ENCODE peak calls at places on chromosomes 5 and 9, in nine cellular contexts. V, S, D, I, F, H, R, Q and W are unnamed samples.

GRCh38 chr9:32738501-32739172 is 44.7 kb upstream of the TMEM215 start:
- DNase-seq in V (no peak), S (no peak), D (no peak), I (no peak), F (peak; percentile 86), H (no peak), R (no peak), Q (no peak), W (no peak)

GRCh38 chr9:76180541-76180940 is 213.7 kb downstream of the RFK start:
- DNase-seq in V (no peak), S (no peak), D (peak; percentile 64), I (no peak), F (peak; percentile 9), H (no peak), R (no peak), Q (no peak), W (no peak)

GRCh38 chr9:35195683-35196082 is 33.9 kb downstream of the UNC13B start:
- DNase-seq in V (peak; percentile 9), S (no peak), D (no peak), I (no peak), F (no peak), H (no peak), R (no peak), Q (no peak), W (no peak)

GRCh38 chr5:58410441-58410840 is 49.4 kb downstream of the PLK2 start:
- DNase-seq in V (peak; percentile 78), S (no peak), D (peak; percentile 43), I (no peak), F (peak; percentile 93), H (no peak), R (no peak), Q (no peak), W (peak; percentile 73)

GRCh38 chr5:90438100-90438499 is 28.5 kb upstream of the CETN3 start:
- DNase-seq in V (no peak), S (no peak), D (no peak), I (no peak), F (no peak), H (no peak), R (peak; percentile 26), Q (no peak), W (no peak)

GRCh38 chr5:133686566-133686965 is 74.2 kb upstream of the FSTL4 start:
- DNase-seq in V (no peak), S (no peak), D (no peak), I (no peak), F (no peak), H (no peak), R (no peak), Q (no peak), W (no peak)

GRCh38 chr9:134136117-134136996 is 475 bp downstream of the WDR5 start:
- DNase-seq in V (peak; percentile 17), S (peak; percentile 76), D (no peak), I (peak; percentile 91), F (peak; percentile 19), H (no peak), R (peak; percentile 53), Q (no peak), W (no peak)

GRCh38 chr9:6852243-6852963 is 94.6 kb downstream of the KDM4C start:
- DNase-seq in V (peak; percentile 31), S (no peak), D (no peak), I (no peak), F (peak; percentile 42), H (no peak), R (no peak), Q (no peak), W (peak; percentile 56)

GRCh38 chr5:175340180-175340579 is 103.8 kb downstream of the DRD1 start:
- DNase-seq in V (no peak), S (no peak), D (no peak), I (no peak), F (no peak), H (no peak), R (no peak), Q (no peak), W (no peak)

GRCh38 chr5:85500869-85501268 is 1116.2 kb upstream of the EDIL3 start:
- DNase-seq in V (no peak), S (no peak), D (no peak), I (no peak), F (no peak), H (no peak), R (no peak), Q (no peak), W (no peak)

GRCh38 chr5:120806132-120806531 is 342.0 kb downstream of the PRR16 start:
- DNase-seq in V (peak; percentile 76), S (no peak), D (no peak), I (no peak), F (no peak), H (no peak), R (no peak), Q (no peak), W (no peak)

DNA sequence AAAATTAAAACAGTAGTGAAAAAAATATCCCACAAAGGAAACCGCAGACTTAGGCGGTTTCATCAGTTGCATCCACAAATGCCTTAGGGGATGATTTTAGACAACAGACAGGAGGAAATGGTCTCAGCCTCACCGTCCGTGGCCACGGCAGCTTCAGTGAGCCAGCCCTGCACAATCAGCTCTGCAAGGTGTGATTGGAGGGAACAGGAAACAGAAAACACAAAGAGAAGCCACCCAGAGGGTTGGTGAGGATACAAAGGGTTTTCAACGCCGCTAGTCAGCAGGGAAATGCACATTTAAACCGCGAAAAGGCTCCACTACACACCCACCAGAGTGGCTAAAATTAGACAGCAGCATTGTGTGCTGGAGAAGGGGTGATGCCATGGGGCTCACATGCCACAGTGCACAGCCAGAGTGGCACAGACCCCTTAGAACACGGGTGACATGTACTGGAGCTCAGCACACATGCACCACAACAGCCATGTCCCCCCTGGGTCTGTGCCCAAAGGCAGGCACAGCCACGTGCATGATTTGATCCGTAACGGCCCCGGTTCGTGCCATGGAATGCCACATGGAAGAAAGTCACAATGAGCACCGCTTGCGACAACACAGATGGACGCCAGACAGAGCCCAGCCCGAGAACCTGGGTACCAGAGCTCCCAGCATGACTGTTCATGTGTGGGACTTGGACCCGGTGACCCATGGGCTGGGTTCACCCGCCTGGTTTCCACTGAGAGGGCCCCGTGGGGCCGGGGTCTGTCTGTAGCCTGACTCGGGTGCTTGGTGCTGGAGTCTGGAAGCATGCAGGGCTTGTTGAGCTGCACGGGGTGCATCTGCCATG is 18.3 kb upstream of the TERT start:
- DNase-seq in V (no peak), S (peak; percentile 54), D (no peak), I (no peak), F (peak; percentile 22), H (no peak), R (peak; percentile 68), Q (peak; percentile 59), W (no peak)
- H3K4me3 ChIP-seq in V (no peak overlapping the region), S (no peak overlapping the region), D (no peak overlapping the region), I (no peak overlapping the region), F (no peak overlapping the region), H (no peak overlapping the region), R (peak overlapping the region; percentile 31), Q (no peak overlapping the region), W (no peak overlapping the region)

GRCh38 chr5:131466171-131466766 is 168.8 kb downstream of the RAPGEF6 start:
- DNase-seq in V (peak; percentile 88), S (no peak), D (peak; percentile 44), I (no peak), F (peak; percentile 73), H (no peak), R (no peak), Q (no peak), W (peak; percentile 38)
- H3K4me3 ChIP-seq in V (no peak overlapping the region), S (no peak overlapping the region), D (no peak overlapping the region), I (no peak overlapping the region), F (no peak overlapping the region), H (no peak overlapping the region), R (no peak overlapping the region), Q (no peak overlapping the region), W (no peak overlapping the region)

DNA sequence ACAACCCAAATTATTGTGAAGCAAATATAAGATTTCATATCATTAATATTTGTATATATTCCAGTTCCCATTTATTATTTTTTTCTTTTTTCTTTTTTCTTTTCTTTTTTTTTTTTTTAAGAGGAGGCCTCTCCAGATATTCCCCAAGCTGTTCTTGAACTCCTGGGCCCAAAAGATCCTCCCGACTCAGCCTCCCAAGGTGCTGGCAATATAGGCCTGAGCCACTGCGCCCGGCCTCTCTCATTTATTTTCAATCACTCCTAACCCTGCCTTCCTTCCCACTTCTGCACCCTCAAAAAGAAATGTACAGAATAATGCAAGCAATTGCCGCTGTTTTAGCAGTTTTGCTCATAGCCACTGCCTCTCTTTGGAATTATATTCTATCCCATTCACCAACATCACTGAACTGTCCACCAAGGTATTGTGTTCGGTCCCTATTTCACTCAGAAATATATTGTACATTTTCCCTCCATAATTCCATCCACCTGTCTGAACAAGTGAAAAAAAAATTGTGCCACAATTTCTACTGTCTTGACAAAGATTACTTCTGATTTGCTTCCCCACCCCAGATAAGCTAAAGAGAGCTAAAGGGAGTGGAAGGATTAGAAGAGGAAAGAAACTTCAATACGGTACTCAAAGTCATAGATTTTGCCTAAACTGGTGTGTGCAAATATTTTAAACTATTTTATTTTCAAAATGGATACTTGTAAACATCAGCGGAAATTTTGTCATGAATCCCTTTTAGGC is 1.9 kb downstream of the FNBP1 start:
- DNase-seq in V (no peak), S (no peak), D (no peak), I (no peak), F (no peak), H (no peak), R (peak; percentile 74), Q (no peak), W (no peak)
- H3K4me3 ChIP-seq in V (peak overlapping the region; percentile 88), S (peak overlapping the region; percentile 81), D (peak overlapping the region; percentile 91), I (no peak overlapping the region), F (no peak overlapping the region), H (peak overlapping the region; percentile 65), R (peak overlapping the region; percentile 81), Q (peak overlapping the region; percentile 96), W (no peak overlapping the region)

DNA sequence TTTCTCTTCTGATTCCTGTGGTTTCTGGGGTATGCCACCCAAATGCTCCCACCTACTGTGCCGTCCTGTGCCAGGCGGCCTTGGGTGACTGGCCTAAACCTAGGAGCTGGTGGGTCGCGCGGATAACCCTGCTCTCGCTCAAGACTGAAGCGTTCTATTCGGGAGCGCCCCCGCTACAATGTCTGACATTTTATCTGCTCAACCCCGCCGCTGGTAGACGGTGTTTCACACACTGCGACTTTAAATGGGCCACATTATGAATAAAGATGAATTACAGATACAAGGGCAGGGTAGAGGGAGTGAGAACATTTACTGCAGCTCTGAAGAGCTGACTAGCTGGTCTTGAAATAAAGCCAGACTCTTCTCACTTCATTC is 775 bp upstream of the PTCH1 start:
- DNase-seq in V (no peak), S (no peak), D (no peak), I (no peak), F (no peak), H (no peak), R (no peak), Q (no peak), W (no peak)
- H3K4me3 ChIP-seq in V (no peak overlapping the region), S (peak overlapping the region; percentile 66), D (peak overlapping the region; percentile 52), I (peak overlapping the region; percentile 50), F (no peak overlapping the region), H (no peak overlapping the region), R (no peak overlapping the region), Q (no peak overlapping the region), W (peak overlapping the region; percentile 31)

DNA sequence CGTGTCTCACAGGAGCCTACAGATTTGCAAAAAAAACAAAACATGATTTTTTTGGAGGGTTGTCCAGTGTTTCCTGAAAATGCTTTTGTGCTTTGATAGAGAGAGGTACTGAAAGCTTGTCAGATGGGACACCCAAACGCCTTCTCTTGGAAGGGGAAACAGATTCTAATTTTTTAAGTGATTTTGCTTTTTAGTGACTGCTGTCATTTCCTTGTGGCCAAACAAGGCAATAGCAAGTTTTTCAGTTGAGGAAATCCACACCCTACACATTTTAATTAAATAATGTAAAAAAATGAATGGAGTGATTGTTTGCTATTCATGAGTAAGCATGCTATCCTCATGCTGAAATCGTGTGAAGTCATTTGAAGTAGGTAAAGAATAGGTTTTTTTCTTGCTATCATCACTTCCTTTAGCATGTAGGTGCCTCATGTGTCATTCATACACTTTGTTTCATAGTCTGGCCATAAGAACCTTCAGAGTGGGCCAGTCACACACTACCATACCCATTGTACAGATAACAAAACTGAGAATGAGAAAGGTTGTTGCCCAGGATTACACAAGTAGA is 682.7 kb upstream of the WWC1 start:
- DNase-seq in V (no peak), S (no peak), D (no peak), I (no peak), F (peak; percentile 78), H (no peak), R (no peak), Q (no peak), W (no peak)
- H3K4me3 ChIP-seq in V (no peak overlapping the region), S (no peak overlapping the region), D (no peak overlapping the region), I (no peak overlapping the region), F (no peak overlapping the region), H (no peak overlapping the region), R (no peak overlapping the region), Q (no peak overlapping the region), W (no peak overlapping the region)